ENCODE peak calls at places on chromosomes 4 and X, in seven cellular contexts. B is HCT116, Y is cardiac muscle cell, M is heart right ventricle, I is endodermal cell, S is left ventricle myocardium inferior, C is IMR-90. N is an unnamed sample.

GRCh38 chr4:22500128-22500611 is 15.7 kb downstream of the ADGRA3 start:
- DNase-seq in B (no peak), Y (no peak), M (peak; percentile 10), I (no peak), S (peak; percentile 21), C (no peak), N (no peak)

GRCh38 chr4:40247350-40247749 is 50.5 kb downstream of the RHOH start:
- DNase-seq in B (no peak), Y (no peak), M (no peak), I (no peak), S (no peak), C (no peak), N (no peak)

GRCh38 chrX:19624754-19625153 is 109.4 kb upstream of the MAP3K15 start:
- DNase-seq in B (no peak), Y (no peak), M (no peak), I (no peak), S (no peak), C (peak; percentile 15), N (no peak)

GRCh38 chrX:1476682-1477081 is 24.0 kb upstream of the ASMTL start:
- DNase-seq in B (no peak), Y (no peak), M (no peak), I (no peak), S (no peak), C (no peak), N (no peak)

GRCh38 chr4:124282301-124282898 is 430.1 kb downstream of the ANKRD50 start:
- DNase-seq in B (no peak), Y (no peak), M (no peak), I (no peak), S (no peak), C (no peak), N (no peak)

GRCh38 chr4:172232966-172233365 is 419.8 kb downstream of the GALNTL6 start:
- DNase-seq in B (peak; percentile 29), Y (peak; percentile 30), M (no peak), I (peak; percentile 83), S (no peak), C (no peak), N (no peak)

GRCh38 chr4:148926861-148927260 is 484.6 kb upstream of the NR3C2 start:
- DNase-seq in B (no peak), Y (no peak), M (peak; percentile 32), I (no peak), S (peak; percentile 50), C (peak; percentile 73), N (peak; percentile 42)

GRCh38 chrX:147894332-147894870 is 17.3 kb upstream of the FMR1 start:
- DNase-seq in B (no peak), Y (peak; percentile 9), M (no peak), I (no peak), S (no peak), C (no peak), N (no peak)

GRCh38 chr4:41718907-41719306 is 29.6 kb downstream of the PHOX2B start:
- DNase-seq in B (no peak), Y (no peak), M (no peak), I (no peak), S (no peak), C (peak; percentile 81), N (no peak)

GRCh38 chrX:76428243-76429130 is 977 bp downstream of the MAGEE1 start:
- DNase-seq in B (no peak), Y (no peak), M (no peak), I (peak; percentile 66), S (no peak), C (no peak), N (peak; percentile 7)

GRCh38 chr4:15781427-15782095 is 3.4 kb downstream of the CD38 start:
- DNase-seq in B (no peak), Y (no peak), M (no peak), I (no peak), S (no peak), C (no peak), N (no peak)
- H3K4me3 ChIP-seq in B (no peak overlapping the region), Y (no peak overlapping the region), M (no peak overlapping the region), I (no peak overlapping the region), S (no peak overlapping the region), C (no peak overlapping the region), N (no peak overlapping the region)

DNA sequence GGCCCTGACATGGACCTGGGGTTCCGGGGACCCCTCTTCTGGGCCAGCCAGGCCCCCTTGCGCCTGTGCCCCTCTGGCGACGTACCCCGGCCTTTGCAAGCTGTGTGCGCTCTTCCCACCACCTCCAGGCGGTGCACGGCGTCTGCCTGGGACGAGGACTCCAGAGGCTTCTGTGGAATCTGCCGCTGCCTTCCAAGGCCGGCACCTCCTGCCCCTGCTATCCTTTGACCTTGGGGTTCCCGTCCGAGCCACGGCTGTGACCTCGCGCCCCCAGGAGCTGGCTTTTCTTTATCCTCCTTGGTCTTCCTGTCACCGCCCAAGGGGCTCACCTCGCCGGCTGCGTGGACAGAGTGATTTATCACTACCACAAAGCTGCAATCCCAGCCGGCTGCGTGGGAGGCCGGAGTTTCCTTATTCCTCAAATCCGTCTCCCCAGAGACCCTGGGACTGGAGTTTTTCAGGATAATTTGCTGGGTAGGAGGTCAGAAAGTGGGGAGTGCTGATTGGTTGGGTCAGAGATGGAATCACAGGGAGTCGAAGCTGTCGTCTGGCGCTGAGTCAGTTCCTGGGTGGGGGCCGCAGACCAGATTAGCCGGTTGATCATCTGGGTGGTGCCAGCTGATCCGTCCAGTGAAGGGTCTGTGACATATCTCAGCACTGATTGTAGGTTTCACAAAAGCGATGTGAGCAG is 19.9 kb upstream of the PLCXD1 start:
- DNase-seq in B (no peak), Y (no peak), M (peak; percentile 43), I (peak; percentile 83), S (no peak), C (peak; percentile 23), N (peak; percentile 85)
- H3K27ac ChIP-seq in B (no peak overlapping the region), Y (peak overlapping the region; percentile 64), M (no peak overlapping the region), I (peak overlapping the region; percentile 83), S (peak overlapping the region; percentile 27), C (no peak overlapping the region), N (peak overlapping the region; percentile 81)

GRCh38 chr4:574346-575161 is 1.5 kb downstream of the TMEM271 start:
- DNase-seq in B (no peak), Y (no peak), M (no peak), I (no peak), S (no peak), C (no peak), N (no peak)
- H3K27me3 ChIP-seq in B (no peaks in the 10 kb centered on the region), Y (peaks cover 96% of the 10 kb centered on the region), M (peaks cover 89% of the 10 kb centered on the region), I (peaks cover 87% of the 10 kb centered on the region), S (peaks cover 95% of the 10 kb centered on the region), C (peaks cover 53% of the 10 kb centered on the region), N (no peaks in the 10 kb centered on the region)

DNA sequence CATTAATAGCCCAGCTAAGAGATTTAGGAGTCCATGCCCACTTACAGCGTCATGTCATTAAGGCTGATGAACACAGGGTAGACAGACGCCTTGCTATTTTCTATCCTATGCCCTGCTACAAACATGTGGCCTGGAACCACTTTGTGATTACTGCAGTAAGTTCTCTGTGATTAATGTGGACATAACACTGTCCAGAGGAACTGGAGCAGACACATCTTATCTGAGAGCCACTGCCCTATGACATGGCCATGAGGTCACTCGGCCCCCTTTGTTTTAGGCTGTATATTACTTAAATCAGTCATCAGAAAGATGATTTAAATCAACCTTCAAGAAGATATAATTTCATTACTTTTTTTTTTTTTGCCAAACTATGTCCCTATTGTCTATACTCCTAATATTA is 211.7 kb downstream of the MAML3 start:
- DNase-seq in B (no peak), Y (peak; percentile 43), M (no peak), I (no peak), S (no peak), C (no peak), N (peak; percentile 26)
- H3K4me3 ChIP-seq in B (no peak overlapping the region), Y (no peak overlapping the region), M (no peak overlapping the region), I (no peak overlapping the region), S (no peak overlapping the region), C (no peak overlapping the region), N (no peak overlapping the region)

DNA sequence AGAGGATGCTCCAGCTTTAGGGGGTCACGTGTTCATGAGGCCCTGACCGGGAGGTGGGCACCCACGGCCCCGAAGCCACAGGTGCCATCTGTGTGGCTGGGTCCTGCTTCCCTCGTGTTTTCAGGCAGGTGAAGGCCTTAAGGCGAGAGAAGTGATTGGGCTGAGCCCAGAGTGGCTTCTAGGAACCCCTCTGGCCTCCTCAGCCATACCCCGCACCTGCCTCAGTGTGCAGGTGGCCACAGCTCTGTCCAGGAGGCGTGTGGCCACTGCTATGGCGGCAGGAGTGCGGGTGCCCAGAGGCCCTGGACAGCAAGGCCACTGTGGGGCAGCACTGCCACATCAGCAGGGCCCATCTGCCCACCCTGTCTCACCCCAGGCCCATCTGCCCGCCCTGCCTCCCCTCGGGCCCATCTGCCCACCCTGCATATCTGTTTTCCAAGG is 25.0 kb downstream of the NKX1-1 start:
- DNase-seq in B (no peak), Y (no peak), M (no peak), I (peak; percentile 16), S (peak; percentile 5), C (no peak), N (peak; percentile 65)
- H3K27ac ChIP-seq in B (no peak overlapping the region), Y (no peak overlapping the region), M (no peak overlapping the region), I (no peak overlapping the region), S (no peak overlapping the region), C (no peak overlapping the region), N (no peak overlapping the region)

DNA sequence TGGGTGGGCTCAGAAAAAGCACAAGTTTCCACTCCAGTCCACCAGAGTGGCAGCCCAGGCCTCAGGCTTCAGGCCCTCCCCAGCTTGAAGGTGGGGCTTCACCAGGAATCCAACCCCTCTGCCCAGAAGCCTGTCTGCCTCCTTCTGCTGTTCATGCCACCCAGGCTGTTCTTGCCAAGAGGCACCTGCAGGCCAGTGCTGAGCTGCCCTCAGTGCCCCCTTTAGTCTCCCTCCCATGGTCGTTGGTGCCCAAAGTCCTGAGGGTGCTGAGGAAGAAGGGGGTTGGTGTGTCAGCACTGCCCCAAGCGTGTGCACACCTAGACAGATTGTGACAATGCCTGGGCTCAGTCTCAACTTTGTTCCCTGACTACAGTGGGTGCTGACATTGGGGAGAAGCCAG is 475.3 kb downstream of the EPHA5 start:
- DNase-seq in B (no peak), Y (no peak), M (no peak), I (no peak), S (no peak), C (no peak), N (no peak)
- H3K27me3 ChIP-seq in B (no peaks in the 10 kb centered on the region), Y (no peaks in the 10 kb centered on the region), M (no peaks in the 10 kb centered on the region), I (no peaks in the 10 kb centered on the region), S (no peaks in the 10 kb centered on the region), C (no peaks in the 10 kb centered on the region), N (no peaks in the 10 kb centered on the region)

GRCh38 chr4:15451181-15451865 is 18.4 kb upstream of the CC2D2A start:
- DNase-seq in B (no peak), Y (no peak), M (no peak), I (no peak), S (no peak), C (peak; percentile 51), N (no peak)

GRCh38 chr4:15457401-15458201 is 12.1 kb upstream of the CC2D2A start:
- DNase-seq in B (no peak), Y (peak; percentile 64), M (no peak), I (no peak), S (no peak), C (peak; percentile 81), N (no peak)

GRCh38 chr4:15455290-15455689 is 14.4 kb upstream of the CC2D2A start:
- DNase-seq in B (no peak), Y (no peak), M (peak; percentile 16), I (no peak), S (peak; percentile 40), C (peak; percentile 50), N (no peak)

GRCh38 chr4:15451866-15452765 is 17.6 kb upstream of the CC2D2A start:
- DNase-seq in B (no peak), Y (no peak), M (no peak), I (no peak), S (no peak), C (peak; percentile 98), N (no peak)
- H3K4me3 ChIP-seq in B (no peak overlapping the region), Y (no peak overlapping the region), M (no peak overlapping the region), I (no peak overlapping the region), S (no peak overlapping the region), C (no peak overlapping the region), N (no peak overlapping the region)

N was measured in WERI-Rb-1.